ENCODE peak calls at places on chromosomes 5 and 9, in ten cellular contexts. F is trophoblast cell; G is CD8-positive, alpha-beta T cell; B is adrenal gland; Q is pancreas; T is aorta; V is breast epithelium; L is body of pancreas; N is effector memory CD4-positive, alpha-beta T cell; X is H1. Y is an unnamed sample.

GRCh38 chr9:115234094-115234493 is 116.1 kb upstream of the TNC start:
- DNase-seq in F (peak; percentile 48), G (no peak), B (no peak), Q (no peak), T (no peak), V (no peak), L (no peak), N (no peak), X (no peak), Y (no peak)

GRCh38 chr9:18043978-18044377 is 430.0 kb upstream of the ADAMTSL1 start:
- DNase-seq in F (no peak), G (no peak), B (no peak), Q (no peak), T (no peak), V (no peak), L (no peak), N (no peak), X (no peak), Y (no peak)

GRCh38 chr5:55816342-55816741 is 34.8 kb upstream of the IL31RA start:
- DNase-seq in F (no peak), G (no peak), B (no peak), Q (no peak), T (no peak), V (no peak), L (no peak), N (no peak), X (no peak), Y (no peak)

GRCh38 chr9:87243602-87244001 is 254.1 kb upstream of the DAPK1 start:
- DNase-seq in F (no peak), G (no peak), B (no peak), Q (no peak), T (no peak), V (no peak), L (no peak), N (no peak), X (no peak), Y (no peak)

GRCh38 chr9:114367406-114367805 is 20.4 kb downstream of the AKNA start:
- DNase-seq in F (no peak), G (no peak), B (no peak), Q (no peak), T (no peak), V (no peak), L (no peak), N (no peak), X (no peak), Y (no peak)

GRCh38 chr5:28082610-28083009 is 1044.2 kb upstream of the CDH9 start:
- DNase-seq in F (no peak), G (no peak), B (no peak), Q (no peak), T (no peak), V (no peak), L (no peak), N (no peak), X (no peak), Y (no peak)

GRCh38 chr9:110027624-110028023 is 180.3 kb downstream of the C9orf152 start:
- DNase-seq in F (peak; percentile 89), G (no peak), B (peak; percentile 48), Q (no peak), T (no peak), V (no peak), L (no peak), N (no peak), X (no peak), Y (no peak)

GRCh38 chr5:77645158-77645994 is 6.9 kb upstream of the OTP start:
- DNase-seq in F (peak; percentile 67), G (no peak), B (peak; percentile 61), Q (peak; percentile 43), T (no peak), V (no peak), L (peak; percentile 38), N (no peak), X (no peak), Y (no peak)

GRCh38 chr9:1979815-1980367 is 35.3 kb upstream of the SMARCA2 start:
- DNase-seq in F (peak; percentile 52), G (no peak), B (no peak), Q (peak; percentile 22), T (no peak), V (no peak), L (peak; percentile 17), N (no peak), X (no peak), Y (no peak)

GRCh38 chr5:9207820-9208418 is 338.0 kb downstream of the SEMA5A start:
- DNase-seq in F (peak; percentile 79), G (no peak), B (no peak), Q (no peak), T (no peak), V (no peak), L (no peak), N (no peak), X (no peak), Y (no peak)

GRCh38 chr5:65203746-65204145 is 278.0 kb downstream of the ADAMTS6 start:
- DNase-seq in F (peak; percentile 32), G (no peak), B (no peak), Q (no peak), T (no peak), V (no peak), L (no peak), N (no peak), X (no peak), Y (no peak)

GRCh38 chr5:37881359-37881758 is 41.5 kb upstream of the GDNF start:
- DNase-seq in F (no peak), G (no peak), B (no peak), Q (no peak), T (no peak), V (no peak), L (no peak), N (no peak), X (no peak), Y (no peak)

GRCh38 chr9:86637515-86637914 is 283.3 kb upstream of the TUT7 start:
- DNase-seq in F (peak; percentile 44), G (no peak), B (peak; percentile 12), Q (peak; percentile 34), T (peak; percentile 50), V (no peak), L (peak; percentile 24), N (no peak), X (peak; percentile 47), Y (no peak)

GRCh38 chr5:179113143-179113530 is 53.0 kb downstream of the ZNF354C start:
- DNase-seq in F (no peak), G (no peak), B (no peak), Q (no peak), T (no peak), V (peak; percentile 20), L (no peak), N (no peak), X (no peak), Y (no peak)

GRCh38 chr5:57383093-57383861 is 99.3 kb downstream of the ACTBL2 start:
- DNase-seq in F (peak; percentile 96), G (no peak), B (peak; percentile 37), Q (no peak), T (peak; percentile 59), V (no peak), L (no peak), N (no peak), X (no peak), Y (no peak)

GRCh38 chr5:97844797-97845196 is 661.8 kb upstream of the RIOK2 start:
- DNase-seq in F (peak; percentile 38), G (no peak), B (no peak), Q (no peak), T (no peak), V (no peak), L (no peak), N (no peak), X (peak; percentile 9), Y (no peak)

GRCh38 chr9:6096821-6097220 is 81.4 kb upstream of the RANBP6 start:
- DNase-seq in F (no peak), G (no peak), B (no peak), Q (no peak), T (no peak), V (no peak), L (no peak), N (no peak), X (no peak), Y (no peak)

GRCh38 chr5:56588636-56589485 is 226.5 kb upstream of the MAP3K1 start:
- DNase-seq in F (no peak), G (peak; percentile 60), B (no peak), Q (no peak), T (peak; percentile 67), V (no peak), L (no peak), N (peak; percentile 59), X (no peak), Y (peak; percentile 30)

GRCh38 chr5:132103969-132104391 is 30.4 kb downstream of the CSF2 start:
- DNase-seq in F (no peak), G (no peak), B (no peak), Q (no peak), T (no peak), V (no peak), L (no peak), N (no peak), X (no peak), Y (no peak)
- H3K4me1 ChIP-seq in F (no peaks in the 10 kb centered on the region), G (peaks cover 54% of the 10 kb centered on the region), B (peaks cover 8% of the 10 kb centered on the region), Q (no peaks in the 10 kb centered on the region), T (no peaks in the 10 kb centered on the region), V (peaks cover 16% of the 10 kb centered on the region), L (peaks cover 15% of the 10 kb centered on the region), N (peaks cover 64% of the 10 kb centered on the region), X (no peaks in the 10 kb centered on the region), Y (peaks cover 7% of the 10 kb centered on the region)

GRCh38 chr9:130284249-130284625 is 18.7 kb downstream of the HMCN2 start:
- DNase-seq in F (no peak), G (no peak), B (no peak), Q (no peak), T (no peak), V (no peak), L (no peak), N (no peak), X (no peak), Y (no peak)
- H3K27me3 ChIP-seq in F (no peaks in the 10 kb centered on the region), G (peaks cover 3% of the 10 kb centered on the region), B (peaks cover 5% of the 10 kb centered on the region), Q (no peaks in the 10 kb centered on the region), T (no peaks in the 10 kb centered on the region), V (peaks cover 33% of the 10 kb centered on the region), L (peaks cover 4% of the 10 kb centered on the region), N (no peaks in the 10 kb centered on the region), X (no peaks in the 10 kb centered on the region), Y (peaks cover 55% of the 10 kb centered on the region)

DNA sequence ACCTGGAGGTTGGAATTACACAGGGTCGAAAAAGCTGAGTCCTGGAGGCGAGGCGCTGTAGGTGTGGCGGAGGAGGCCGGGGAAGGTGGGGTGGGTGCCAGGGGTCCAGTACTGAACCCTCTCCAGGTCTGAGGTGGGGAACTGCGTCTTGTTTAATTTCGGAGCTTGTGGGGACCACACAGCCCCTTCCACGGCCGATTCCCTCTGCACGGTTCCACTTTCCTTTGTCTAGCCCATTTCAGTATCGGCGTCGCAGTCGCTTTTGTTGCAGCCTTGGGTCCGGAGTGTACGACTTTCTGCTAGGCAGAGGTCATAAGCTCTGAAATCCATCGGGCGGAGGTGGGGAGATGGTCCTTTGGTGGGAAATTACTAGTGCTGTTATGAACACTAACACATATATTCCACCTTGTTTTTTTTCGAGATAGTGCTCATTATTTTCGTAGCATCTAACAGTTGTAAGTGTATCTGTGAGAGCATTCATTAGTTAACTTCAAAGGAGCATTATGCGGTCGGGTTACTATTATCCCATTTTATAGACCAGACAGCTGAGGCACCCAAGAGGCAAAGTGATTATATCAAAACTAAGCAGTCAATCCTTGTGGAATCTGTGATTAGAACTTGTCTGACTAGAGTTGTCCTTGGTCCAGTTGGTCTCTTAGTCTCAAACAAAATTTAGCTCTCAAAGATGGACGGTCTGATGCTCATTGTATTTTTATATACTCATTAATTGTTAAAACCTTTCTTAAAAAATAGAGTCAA is 737 bp downstream of the RNF180 start:
- DNase-seq in F (no peak), G (no peak), B (peak; percentile 37), Q (no peak), T (peak; percentile 51), V (no peak), L (no peak), N (no peak), X (no peak), Y (no peak)
- H3K27ac ChIP-seq in F (no peak overlapping the region), G (no peak overlapping the region), B (no peak overlapping the region), Q (peak overlapping the region; percentile 88), T (peak overlapping the region; percentile 47), V (peak overlapping the region; percentile 86), L (peak overlapping the region; percentile 91), N (no peak overlapping the region), X (no peak overlapping the region), Y (peak overlapping the region; percentile 86)

GRCh38 chr5:151661968-151662732 is 24.6 kb downstream of the SPARC start:
- DNase-seq in F (no peak), G (no peak), B (no peak), Q (no peak), T (no peak), V (no peak), L (no peak), N (no peak), X (no peak), Y (no peak)
- H3K4me1 ChIP-seq in F (no peaks in the 10 kb centered on the region), G (no peaks in the 10 kb centered on the region), B (peaks cover 28% of the 10 kb centered on the region), Q (no peaks in the 10 kb centered on the region), T (peaks cover 4% of the 10 kb centered on the region), V (peaks cover 8% of the 10 kb centered on the region), L (peaks cover 15% of the 10 kb centered on the region), N (peaks cover 5% of the 10 kb centered on the region), X (no peaks in the 10 kb centered on the region), Y (peaks cover 84% of the 10 kb centered on the region)

Y was measured in esophagus squamous epithelium.